ENCODE peak calls at places on chromosomes 11 and 22, in eight cellular contexts. One of them, this sample, is unnamed.

GRCh38 chr22:36386351-36386899 is 1.3 kb downstream of the MYH9 start:
- DNase-seq in PC-9: no peak
- DNase-seq in lung: no peak
- DNase-seq in mucosa of descending colon: peak
- DNase-seq in pancreas: no peak
- DNase-seq in Caco-2: no peak
- DNase-seq in left ventricle myocardium inferior: no peak
- DNase-seq in cardiac fibroblast: peak
- DNase-seq in this sample: no peak

GRCh38 chr11:123304828-123305530 is 109.9 kb upstream of the CLMP start:
- DNase-seq in PC-9: no peak
- DNase-seq in lung: peak
- DNase-seq in mucosa of descending colon: no peak
- DNase-seq in pancreas: no peak
- DNase-seq in Caco-2: no peak
- DNase-seq in left ventricle myocardium inferior: no peak
- DNase-seq in cardiac fibroblast: no peak
- DNase-seq in this sample: no peak

GRCh38 chr11:35943294-35943693 is 568 bp upstream of the LDLRAD3 start:
- DNase-seq in PC-9: no peak
- DNase-seq in lung: no peak
- DNase-seq in mucosa of descending colon: no peak
- DNase-seq in pancreas: no peak
- DNase-seq in Caco-2: no peak
- DNase-seq in left ventricle myocardium inferior: no peak
- DNase-seq in cardiac fibroblast: no peak
- DNase-seq in this sample: no peak

GRCh38 chr22:38944653-38945052 is 12.8 kb upstream of the APOBEC3A start:
- DNase-seq in PC-9: no peak
- DNase-seq in lung: no peak
- DNase-seq in mucosa of descending colon: peak
- DNase-seq in pancreas: no peak
- DNase-seq in Caco-2: no peak
- DNase-seq in left ventricle myocardium inferior: no peak
- DNase-seq in cardiac fibroblast: no peak
- DNase-seq in this sample: no peak

GRCh38 chr11:97865424-97866012 is 1155.2 kb upstream of the CNTN5 start:
- DNase-seq in PC-9: no peak
- DNase-seq in lung: no peak
- DNase-seq in mucosa of descending colon: no peak
- DNase-seq in pancreas: no peak
- DNase-seq in Caco-2: no peak
- DNase-seq in left ventricle myocardium inferior: no peak
- DNase-seq in cardiac fibroblast: no peak
- DNase-seq in this sample: no peak

GRCh38 chr11:68118753-68119448 is 2.3 kb downstream of the CHKA start:
- DNase-seq in PC-9: no peak
- DNase-seq in lung: no peak
- DNase-seq in mucosa of descending colon: no peak
- DNase-seq in pancreas: no peak
- DNase-seq in Caco-2: no peak
- DNase-seq in left ventricle myocardium inferior: no peak
- DNase-seq in cardiac fibroblast: no peak
- DNase-seq in this sample: no peak

GRCh38 chr11:78420796-78421209 is 3.2 kb upstream of the GAB2 start:
- DNase-seq in PC-9: no peak
- DNase-seq in lung: peak
- DNase-seq in mucosa of descending colon: peak
- DNase-seq in pancreas: peak
- DNase-seq in Caco-2: no peak
- DNase-seq in left ventricle myocardium inferior: peak
- DNase-seq in cardiac fibroblast: peak
- DNase-seq in this sample: no peak

GRCh38 chr22:37492428-37493344 is 6.5 kb upstream of the MFNG start:
- DNase-seq in PC-9: peak
- DNase-seq in lung: no peak
- DNase-seq in mucosa of descending colon: peak
- DNase-seq in pancreas: no peak
- DNase-seq in Caco-2: no peak
- DNase-seq in left ventricle myocardium inferior: no peak
- DNase-seq in cardiac fibroblast: peak
- DNase-seq in this sample: no peak

GRCh38 chr11:60125962-60126585 is 37.6 kb downstream of the MS4A2 start:
- DNase-seq in PC-9: no peak
- DNase-seq in lung: no peak
- DNase-seq in mucosa of descending colon: no peak
- DNase-seq in pancreas: no peak
- DNase-seq in Caco-2: no peak
- DNase-seq in left ventricle myocardium inferior: no peak
- DNase-seq in cardiac fibroblast: no peak
- DNase-seq in this sample: no peak

GRCh38 chr22:49010086-49010863 is 817.4 kb downstream of the BRD1 start:
- DNase-seq in PC-9: no peak
- DNase-seq in lung: no peak
- DNase-seq in mucosa of descending colon: no peak
- DNase-seq in pancreas: no peak
- DNase-seq in Caco-2: no peak
- DNase-seq in left ventricle myocardium inferior: no peak
- DNase-seq in cardiac fibroblast: no peak
- DNase-seq in this sample: no peak

GRCh38 chr22:37178350-37179125 is 9.5 kb downstream of the C1QTNF6 start:
- DNase-seq in PC-9: peak
- DNase-seq in lung: no peak
- DNase-seq in mucosa of descending colon: peak
- DNase-seq in pancreas: no peak
- DNase-seq in Caco-2: no peak
- DNase-seq in left ventricle myocardium inferior: no peak
- DNase-seq in cardiac fibroblast: peak
- DNase-seq in this sample: no peak

GRCh38 chr22:32050678-32051515 is 7.8 kb downstream of the SLC5A1 start:
- DNase-seq in PC-9: peak
- DNase-seq in lung: peak
- DNase-seq in mucosa of descending colon: no peak
- DNase-seq in pancreas: peak
- DNase-seq in Caco-2: peak
- DNase-seq in left ventricle myocardium inferior: no peak
- DNase-seq in cardiac fibroblast: peak
- DNase-seq in this sample: no peak

GRCh38 chr11:2417856-2418705 is 17.5 kb downstream of the TSSC4 start:
- DNase-seq in PC-9: no peak
- DNase-seq in lung: no peak
- DNase-seq in mucosa of descending colon: no peak
- DNase-seq in pancreas: no peak
- DNase-seq in Caco-2: no peak
- DNase-seq in left ventricle myocardium inferior: no peak
- DNase-seq in cardiac fibroblast: no peak
- DNase-seq in this sample: no peak

GRCh38 chr11:34501500-34501899 is 12.1 kb downstream of the ELF5 start:
- DNase-seq in PC-9: peak
- DNase-seq in lung: peak
- DNase-seq in mucosa of descending colon: no peak
- DNase-seq in pancreas: no peak
- DNase-seq in Caco-2: no peak
- DNase-seq in left ventricle myocardium inferior: no peak
- DNase-seq in cardiac fibroblast: peak
- DNase-seq in this sample: no peak

GRCh38 chr22:38923463-38924196 is 33.8 kb upstream of the APOBEC3A start:
- DNase-seq in PC-9: peak
- DNase-seq in lung: peak
- DNase-seq in mucosa of descending colon: peak
- DNase-seq in pancreas: peak
- DNase-seq in Caco-2: peak
- DNase-seq in left ventricle myocardium inferior: peak
- DNase-seq in cardiac fibroblast: peak
- DNase-seq in this sample: no peak

GRCh38 chr11:12066056-12066798 is 44.2 kb upstream of the MICAL2 start:
- DNase-seq in PC-9: peak
- DNase-seq in lung: no peak
- DNase-seq in mucosa of descending colon: no peak
- DNase-seq in pancreas: peak
- DNase-seq in Caco-2: peak
- DNase-seq in left ventricle myocardium inferior: no peak
- DNase-seq in cardiac fibroblast: peak
- DNase-seq in this sample: no peak

GRCh38 chr11:110797453-110797852 is 85.2 kb upstream of the ARHGAP20 start:
- DNase-seq in PC-9: no peak
- DNase-seq in lung: no peak
- DNase-seq in mucosa of descending colon: no peak
- DNase-seq in pancreas: no peak
- DNase-seq in Caco-2: no peak
- DNase-seq in left ventricle myocardium inferior: no peak
- DNase-seq in cardiac fibroblast: peak
- DNase-seq in this sample: no peak

GRCh38 chr11:72519220-72519881 is 85.0 kb upstream of the CLPB start:
- DNase-seq in PC-9: no peak
- DNase-seq in lung: no peak
- DNase-seq in mucosa of descending colon: no peak
- DNase-seq in pancreas: no peak
- DNase-seq in Caco-2: no peak
- DNase-seq in left ventricle myocardium inferior: no peak
- DNase-seq in cardiac fibroblast: peak
- DNase-seq in this sample: no peak

GRCh38 chr11:4479676-4480075 is 2.8 kb upstream of the OR52K1 start:
- DNase-seq in PC-9: no peak
- DNase-seq in lung: no peak
- DNase-seq in mucosa of descending colon: no peak
- DNase-seq in pancreas: no peak
- DNase-seq in Caco-2: no peak
- DNase-seq in left ventricle myocardium inferior: no peak
- DNase-seq in cardiac fibroblast: no peak
- DNase-seq in this sample: no peak

GRCh38 chr11:34318111-34319037 is 39.4 kb downstream of the ABTB2 start:
- DNase-seq in PC-9: peak
- DNase-seq in lung: no peak
- DNase-seq in mucosa of descending colon: peak
- DNase-seq in pancreas: no peak
- DNase-seq in Caco-2: no peak
- DNase-seq in left ventricle myocardium inferior: no peak
- DNase-seq in cardiac fibroblast: peak
- DNase-seq in this sample: no peak

GRCh38 chr11:56841210-56841810 is 92.8 kb upstream of the OR9G4 start:
- DNase-seq in PC-9: peak
- DNase-seq in lung: peak
- DNase-seq in mucosa of descending colon: no peak
- DNase-seq in pancreas: peak
- DNase-seq in Caco-2: peak
- DNase-seq in left ventricle myocardium inferior: no peak
- DNase-seq in cardiac fibroblast: peak
- DNase-seq in this sample: no peak

GRCh38 chr11:63427971-63428508 is 58.5 kb downstream of the SLC22A9 start:
- DNase-seq in PC-9: no peak
- DNase-seq in lung: no peak
- DNase-seq in mucosa of descending colon: no peak
- DNase-seq in pancreas: no peak
- DNase-seq in Caco-2: peak
- DNase-seq in left ventricle myocardium inferior: no peak
- DNase-seq in cardiac fibroblast: no peak
- DNase-seq in this sample: no peak
- TF ChIP-seq CTCF in PC-9: no peak
- TF ChIP-seq CTCF in lung: no peak
- TF ChIP-seq CTCF in mucosa of descending colon: no peak
- TF ChIP-seq CTCF in pancreas: no peak
- TF ChIP-seq CTCF in Caco-2: peak
- TF ChIP-seq CTCF in left ventricle myocardium inferior: no peak
- TF ChIP-seq CTCF in cardiac fibroblast: no peak
- TF ChIP-seq CTCF in this sample: peak

DNA sequence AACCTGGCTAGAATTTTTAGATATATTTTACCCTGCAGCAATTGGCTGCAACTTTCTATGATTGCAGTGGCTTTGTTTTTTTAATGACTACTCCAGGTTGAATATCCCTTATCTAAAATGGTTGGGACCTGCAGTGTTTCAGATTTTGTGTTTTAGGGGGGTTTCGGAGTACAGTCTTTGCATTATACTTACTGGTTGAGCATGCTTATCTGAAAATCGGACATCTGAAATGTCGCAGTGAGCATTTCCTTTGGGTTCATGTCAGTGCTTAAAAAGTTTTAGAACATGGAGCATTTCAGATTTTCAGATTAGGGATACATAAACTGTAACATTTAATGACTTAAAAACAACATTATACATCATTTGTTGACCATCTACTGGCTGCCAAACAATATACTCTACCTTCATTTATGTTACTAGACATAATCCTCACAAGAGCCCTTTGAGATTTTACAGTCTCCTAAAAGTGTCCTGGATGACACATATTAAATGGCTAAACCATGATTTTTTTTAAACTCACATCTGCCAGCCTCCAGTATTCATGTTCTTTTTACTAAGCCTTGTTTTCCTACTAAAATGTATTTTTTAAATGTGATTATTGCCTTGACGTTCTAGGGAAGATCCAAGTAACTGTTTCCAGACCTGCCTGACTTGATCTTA is 66.3 kb downstream of the PRMT3 start:
- DNase-seq in PC-9: no peak
- DNase-seq in lung: no peak
- DNase-seq in mucosa of descending colon: no peak
- DNase-seq in pancreas: no peak
- DNase-seq in Caco-2: no peak
- DNase-seq in left ventricle myocardium inferior: no peak
- DNase-seq in cardiac fibroblast: no peak
- DNase-seq in this sample: no peak
- TF ChIP-seq CTCF in PC-9: no peak
- TF ChIP-seq CTCF in lung: no peak
- TF ChIP-seq CTCF in mucosa of descending colon: no peak
- TF ChIP-seq CTCF in pancreas: no peak
- TF ChIP-seq CTCF in Caco-2: no peak
- TF ChIP-seq CTCF in left ventricle myocardium inferior: no peak
- TF ChIP-seq CTCF in cardiac fibroblast: no peak
- TF ChIP-seq CTCF in this sample: no peak

DNA sequence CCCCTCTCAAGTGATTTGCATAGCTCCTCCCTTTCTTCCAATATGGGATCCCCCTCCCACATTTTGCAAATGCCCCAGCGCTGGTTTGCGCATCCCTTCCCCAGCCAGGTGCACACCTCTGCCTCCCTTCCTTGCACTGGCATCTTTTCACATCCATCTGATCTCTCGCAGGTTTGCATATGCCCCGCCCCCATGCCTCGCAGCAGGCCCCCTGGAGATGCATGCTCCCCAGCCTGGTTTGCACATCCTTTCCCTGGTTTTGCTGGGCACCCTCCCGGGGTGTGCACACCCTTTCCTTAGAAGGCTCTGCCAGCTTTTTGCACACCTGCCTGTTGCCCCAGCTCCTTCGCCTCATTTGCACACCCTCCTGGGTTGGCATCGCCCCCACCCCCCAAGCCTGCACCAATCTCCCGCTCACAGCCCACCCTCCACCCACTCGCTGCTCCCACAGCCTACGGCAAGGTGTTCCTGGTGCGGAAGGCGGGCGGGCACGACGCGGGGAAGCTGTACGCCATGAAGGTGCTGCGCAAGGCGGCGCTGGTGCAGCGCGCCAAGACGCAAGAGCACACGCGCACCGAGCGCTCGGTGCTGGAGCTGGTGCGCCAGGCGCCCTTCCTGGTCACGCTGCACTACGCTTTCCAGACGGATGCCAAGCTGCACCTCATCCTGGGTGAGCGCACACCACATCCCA is 895 bp downstream of the RPS6KA4 start:
- DNase-seq in PC-9: no peak
- DNase-seq in lung: no peak
- DNase-seq in mucosa of descending colon: peak
- DNase-seq in pancreas: no peak
- DNase-seq in Caco-2: no peak
- DNase-seq in left ventricle myocardium inferior: no peak
- DNase-seq in cardiac fibroblast: no peak
- DNase-seq in this sample: no peak
- TF ChIP-seq CTCF in PC-9: no peak
- TF ChIP-seq CTCF in lung: no peak
- TF ChIP-seq CTCF in mucosa of descending colon: no peak
- TF ChIP-seq CTCF in pancreas: no peak
- TF ChIP-seq CTCF in Caco-2: no peak
- TF ChIP-seq CTCF in left ventricle myocardium inferior: no peak
- TF ChIP-seq CTCF in cardiac fibroblast: no peak
- TF ChIP-seq CTCF in this sample: no peak

GRCh38 chr22:23521442-23522113 is 58.5 kb downstream of the IGLL1 start:
- DNase-seq in PC-9: peak
- DNase-seq in lung: peak
- DNase-seq in mucosa of descending colon: peak
- DNase-seq in pancreas: peak
- DNase-seq in Caco-2: peak
- DNase-seq in left ventricle myocardium inferior: peak
- DNase-seq in cardiac fibroblast: peak
- DNase-seq in this sample: peak
- TF ChIP-seq CTCF in PC-9: no peak
- TF ChIP-seq CTCF in lung: no peak
- TF ChIP-seq CTCF in mucosa of descending colon: no peak
- TF ChIP-seq CTCF in pancreas: no peak
- TF ChIP-seq CTCF in Caco-2: peak
- TF ChIP-seq CTCF in left ventricle myocardium inferior: peak
- TF ChIP-seq CTCF in cardiac fibroblast: no peak
- TF ChIP-seq CTCF in this sample: peak

This sample was measured in type B pancreatic cell.